ENCODE peak calls at places on chromosome 22, in four cellular contexts. Y, F, R and Q are unnamed samples.

GRCh38 chr22:24315367-24315781 is 44.7 kb downstream of the SPECC1L start:
- DNase-seq in R (no peak), F (no peak), Y (peak), Q (no peak)

GRCh38 chr22:38230108-38230825 is 28.5 kb downstream of the MAFF start:
- DNase-seq in Y (no peak), F (no peak), R (peak), Q (peak)

GRCh38 chr22:38027487-38027886 is 29.7 kb upstream of the PICK1 start:
- DNase-seq in Y (no peak), F (no peak), R (no peak), Q (no peak)

GRCh38 chr22:27518583-27519437 is 282.7 kb downstream of the MN1 start:
- DNase-seq in F (no peak), R (no peak), Y (peak), Q (no peak)

GRCh38 chr22:37431811-37432707 is 4.8 kb upstream of the ELFN2 start:
- DNase-seq in Y (peak), F (no peak), R (no peak), Q (no peak)

GRCh38 chr22:22578702-22579424 is 19.8 kb upstream of the PRAME start:
- DNase-seq in Y (peak), F (no peak), R (no peak), Q (no peak)

GRCh38 chr22:39622881-39623367 is 52.4 kb downstream of the CACNA1I start:
- DNase-seq in F (peak), R (peak), Y (peak), Q (peak)

GRCh38 chr22:39896313-39896996 is 2.9 kb upstream of the ENTHD1 start:
- DNase-seq in F (no peak), Y (no peak), R (no peak), Q (no peak)

GRCh38 chr22:37979782-37980181 is 4.6 kb downstream of the SOX10 start:
- DNase-seq in Y (no peak), F (no peak), R (peak), Q (no peak)

GRCh38 chr22:45212306-45212709 is 28.4 kb downstream of the KIAA0930 start:
- DNase-seq in F (no peak), R (peak), Y (peak), Q (no peak)

DNA sequence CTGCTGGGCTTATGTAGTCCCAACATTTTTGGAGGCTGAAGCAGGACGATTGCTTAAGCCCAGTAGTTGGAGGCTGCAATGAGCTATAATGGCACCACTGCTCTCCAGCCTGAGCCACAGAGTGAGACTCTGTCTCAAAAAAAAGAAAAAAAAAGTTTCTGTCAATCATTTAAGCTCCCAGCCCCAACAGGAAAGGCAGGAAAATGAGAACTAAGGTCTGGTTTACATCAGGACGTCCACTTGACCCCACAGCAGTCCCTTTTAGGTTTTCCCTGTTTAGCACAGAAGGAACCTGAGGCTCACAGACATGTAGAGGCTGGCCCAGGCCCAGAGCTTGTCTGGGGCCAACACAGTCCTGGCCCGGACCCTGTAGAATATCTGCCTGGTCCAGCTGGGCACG is 9.2 kb upstream of the TTLL1 start:
- DNase-seq in Y (no peak), F (no peak), R (no peak), Q (no peak)
- H2BK5ac ChIP-seq in Y (no peak), F (no peak), R (no peak), Q (no peak)

GRCh38 chr22:49290711-49291110 is 537.0 kb downstream of the BRD1 start:
- DNase-seq in R (no peak), Y (no peak), F (peak), Q (peak)
- H4K5ac ChIP-seq in R (no peak), Y (no peak), F (no peak), Q (no peak)

GRCh38 chr22:46538816-46539163 is 1.4 kb upstream of the CELSR1 start:
- DNase-seq in F (no peak), Y (peak), R (no peak), Q (no peak)

GRCh38 chr22:46535876-46536558 is 1.4 kb downstream of the CELSR1 start:
- DNase-seq in F (no peak), R (no peak), Y (no peak), Q (no peak)

GRCh38 chr22:46536559-46537220 is 730 bp downstream of the CELSR1 start:
- DNase-seq in R (peak), F (peak), Y (no peak), Q (no peak)

GRCh38 chr22:46537946-46538815 is 761 bp upstream of the CELSR1 start:
- DNase-seq in R (peak), Y (peak), F (peak), Q (peak)

GRCh38 chr22:46537221-46537945 is at the start of gene CELSR1:
- DNase-seq in F (peak), R (peak), Y (peak), Q (peak)
- H2BK5ac ChIP-seq in F (no peak), R (no peak), Y (no peak), Q (no peak)

GRCh38 chr22:28812491-28812890 is 12.1 kb upstream of the XBP1 start:
- DNase-seq in R (no peak), F (no peak), Y (no peak), Q (no peak)

GRCh38 chr22:28815101-28815500 is 14.7 kb upstream of the XBP1 start:
- DNase-seq in R (no peak), F (no peak), Y (no peak), Q (no peak)

GRCh38 chr22:28815729-28816128 is 15.4 kb upstream of the XBP1 start:
- DNase-seq in F (no peak), Y (no peak), R (no peak), Q (no peak)

GRCh38 chr22:28810839-28811491 is 10.6 kb upstream of the XBP1 start:
- DNase-seq in F (no peak), R (no peak), Y (no peak), Q (no peak)

DNA sequence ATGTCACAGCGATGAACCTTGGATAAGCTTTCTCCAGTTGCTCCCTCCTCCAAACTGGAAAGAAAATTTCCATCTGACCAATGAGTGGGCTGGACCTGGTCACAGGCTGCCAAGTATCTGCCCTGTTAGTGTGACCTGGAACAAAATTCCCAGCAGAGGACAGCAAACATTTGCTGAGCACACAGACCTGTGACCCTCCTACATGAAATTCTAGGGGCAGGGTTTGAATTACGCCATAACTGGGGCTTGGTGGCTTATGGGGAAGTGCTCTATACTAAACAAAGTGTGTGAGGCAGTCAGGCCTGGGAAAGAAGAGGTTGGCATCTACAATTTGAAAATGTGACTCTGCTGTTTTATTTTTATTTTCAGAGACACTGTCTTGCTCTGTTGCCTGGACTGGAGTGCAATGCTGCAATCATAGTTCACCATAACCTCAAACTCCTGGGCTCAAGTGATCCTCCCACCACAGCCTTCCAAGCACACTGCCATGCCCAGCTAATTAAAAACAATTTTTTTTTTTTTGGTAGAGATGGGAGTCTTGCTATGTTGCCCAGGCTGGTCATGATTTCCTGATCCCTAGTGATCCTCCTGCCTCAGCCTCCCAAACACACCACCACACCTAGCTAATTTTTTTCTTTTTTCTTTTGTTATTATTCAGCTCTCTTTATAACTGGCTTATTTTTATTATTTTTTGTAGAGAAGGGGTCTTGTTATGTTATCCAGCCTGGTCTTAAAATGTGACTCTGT is 13.6 kb upstream of the XBP1 start:
- DNase-seq in R (no peak), F (no peak), Y (no peak), Q (no peak)
- H4K5ac ChIP-seq in R (no peak), F (no peak), Y (no peak), Q (no peak)

GRCh38 chr22:41286639-41287091 is 678 bp upstream of the RANGAP1 start:
- DNase-seq in Y (peak), F (no peak), R (no peak), Q (no peak)
- H2BK5ac ChIP-seq in Y (peak), F (peak), R (peak), Q (peak)